ENCODE peak calls at places on chromosomes 3 and 15, in seven cellular contexts. T is colonic mucosa, D is PC-3, Q is dorsolateral prefrontal cortex, N is fibroblast of pulmonary artery, U is RWPE1, Y is astrocyte of the spinal cord. C is an unnamed sample.
A peak's percentile ranks its signal among the peaks of the same experiment; 100 is the strongest.

GRCh38 chr15:68347392-68347791 is 69.8 kb downstream of the FEM1B start:
- DNase-seq in N (peak; percentile 50), Y (peak; percentile 62), U (no peak), T (no peak), D (no peak), Q (no peak), C (no peak)

GRCh38 chr3:58375209-58375608 is 42.5 kb downstream of the PXK start:
- DNase-seq in Y (no peak), U (no peak), D (no peak), Q (no peak), T (no peak), N (no peak), C (no peak)

GRCh38 chr3:4065080-4065479 is 238.1 kb upstream of the SETMAR start:
- DNase-seq in Q (no peak), N (no peak), Y (no peak), D (no peak), T (no peak), U (no peak), C (no peak)

GRCh38 chr15:74041777-74042435 is 40.4 kb downstream of the GOLGA6A start:
- DNase-seq in D (no peak), T (no peak), Q (no peak), N (no peak), Y (no peak), U (no peak), C (no peak)

GRCh38 chr15:74265046-74265639 is 29.0 kb downstream of the CCDC33 start:
- DNase-seq in Y (peak; percentile 15), N (peak; percentile 48), Q (no peak), U (no peak), D (peak; percentile 26), T (no peak), C (peak; percentile 8)

GRCh38 chr3:54066253-54066652 is 56.1 kb upstream of the CACNA2D3 start:
- DNase-seq in Q (no peak), N (no peak), D (no peak), U (no peak), T (no peak), Y (no peak), C (no peak)

GRCh38 chr3:174821477-174821876 is 37.7 kb upstream of the NAALADL2 start:
- DNase-seq in T (no peak), D (no peak), U (no peak), N (peak; percentile 39), Q (no peak), Y (no peak), C (no peak)

GRCh38 chr3:108453541-108454057 is 56.8 kb downstream of the MYH15 start:
- DNase-seq in D (peak; percentile 15), T (no peak), Y (peak; percentile 47), Q (no peak), U (no peak), N (no peak), C (no peak)

GRCh38 chr3:195762611-195763247 is 42.0 kb downstream of the MUC20 start:
- DNase-seq in Y (no peak), U (no peak), T (no peak), N (no peak), D (no peak), Q (no peak), C (no peak)

GRCh38 chr15:49315543-49315942 is 107.5 kb upstream of the FGF7 start:
- DNase-seq in Y (peak; percentile 36), T (no peak), U (no peak), Q (no peak), D (no peak), N (no peak), C (no peak)

GRCh38 chr3:47577583-47578118 is 1.0 kb downstream of the CSPG5 start:
- DNase-seq in D (no peak), T (peak; percentile 20), Q (no peak), N (no peak), U (no peak), Y (no peak), C (no peak)

GRCh38 chr15:43218908-43219706 is 1.7 kb downstream of the EPB42 start:
- DNase-seq in Q (no peak), Y (peak; percentile 13), D (peak; percentile 13), U (peak; percentile 92), T (no peak), N (peak; percentile 19), C (peak; percentile 88)

GRCh38 chr15:39959411-39959810 is 25.5 kb downstream of the EIF2AK4 start:
- DNase-seq in D (no peak), N (peak; percentile 40), Y (no peak), T (no peak), Q (no peak), U (no peak), C (no peak)

GRCh38 chr3:119695480-119695879 is 7.3 kb upstream of the CFAP91 start:
- DNase-seq in T (no peak), Q (no peak), Y (no peak), N (peak; percentile 18), U (no peak), D (peak; percentile 58), C (no peak)

GRCh38 chr3:52880474-52880873 is 16.9 kb downstream of the STIMATE start:
- DNase-seq in D (no peak), Y (no peak), N (no peak), T (no peak), U (no peak), Q (no peak), C (no peak)

GRCh38 chr3:52879581-52879980 is 17.8 kb downstream of the STIMATE start:
- DNase-seq in D (no peak), Q (no peak), Y (no peak), T (no peak), N (no peak), U (no peak), C (no peak)

GRCh38 chr3:52877085-52877484 is 20.3 kb downstream of the STIMATE start:
- DNase-seq in T (no peak), N (no peak), Y (no peak), U (no peak), Q (no peak), D (no peak), C (no peak)

GRCh38 chr3:52880047-52880446 is 17.3 kb downstream of the STIMATE start:
- DNase-seq in N (no peak), T (no peak), D (no peak), Y (no peak), U (no peak), Q (no peak), C (no peak)

GRCh38 chr3:52879090-52879489 is 18.3 kb downstream of the STIMATE start:
- DNase-seq in Y (no peak), Q (no peak), T (no peak), N (no peak), D (no peak), U (no peak), C (no peak)
- TF ChIP-seq CTCF in Y (no peak), Q (no peak), T (no peak), N (no peak), D (no peak), U (no peak), C (no peak)

DNA sequence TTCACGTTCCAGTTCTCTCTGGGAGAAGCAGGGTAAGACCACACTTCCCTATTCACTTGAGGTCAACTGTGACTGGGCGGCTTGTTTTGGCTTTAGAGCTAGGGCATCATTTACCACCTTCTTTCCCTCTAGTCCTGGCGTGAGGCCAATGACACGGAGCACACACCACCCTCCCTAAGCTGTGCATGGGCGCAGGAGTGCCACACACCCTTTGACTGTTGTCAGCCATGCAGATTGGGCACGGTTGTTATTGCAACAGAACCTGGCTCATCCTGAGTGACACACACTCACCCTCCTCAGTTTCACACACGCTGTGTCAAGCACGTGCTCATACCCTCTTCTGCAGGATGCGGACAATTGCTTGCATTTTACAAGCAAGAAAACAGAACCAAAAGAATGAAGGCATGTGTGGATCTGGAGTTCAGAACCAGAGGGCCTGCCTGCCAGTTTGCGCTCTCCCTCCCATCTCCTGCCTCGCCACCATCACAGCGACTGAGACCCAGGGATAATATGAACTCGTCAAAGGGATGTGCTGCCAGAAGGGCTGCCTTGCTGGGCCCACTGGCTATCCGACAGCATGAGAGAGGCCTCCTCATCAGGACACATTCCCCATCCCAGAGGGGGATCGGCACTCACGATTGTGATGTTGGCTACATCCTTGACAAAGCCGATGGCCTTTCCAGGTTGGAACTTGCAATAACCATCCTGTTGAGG is 17.6 kb downstream of the CTSH start:
- DNase-seq in T (no peak), Q (no peak), Y (no peak), N (no peak), D (no peak), U (no peak), C (no peak)
- TF ChIP-seq CTCF in T (no peak), Q (no peak), Y (no peak), N (no peak), D (no peak), U (no peak), C (no peak)

DNA sequence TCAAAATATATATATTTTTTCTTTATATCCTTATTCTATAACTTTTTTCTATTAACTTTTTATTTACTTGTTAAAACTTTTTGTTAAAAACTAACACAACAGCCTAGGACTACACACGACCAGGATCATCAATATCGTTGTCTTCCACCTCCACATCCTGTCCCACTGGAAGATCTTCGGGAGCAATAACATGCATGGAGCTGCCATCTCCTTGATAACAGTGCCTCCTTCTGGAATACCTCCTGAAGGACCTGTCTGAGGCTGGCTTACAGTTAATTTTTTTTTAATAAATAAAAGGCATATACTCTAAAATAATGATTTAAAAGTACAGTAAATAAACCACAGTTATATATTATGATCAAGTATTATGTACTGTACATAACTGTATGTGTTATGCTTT is 58.9 kb downstream of the SFMBT1 start:
- DNase-seq in U (no peak), N (peak; percentile 67), D (no peak), T (no peak), Q (no peak), Y (peak; percentile 23), C (peak; percentile 30)
- TF ChIP-seq CTCF in U (no peak), N (peak; percentile 47), D (peak; percentile 41), T (peak; percentile 17), Q (no peak), Y (peak; percentile 13), C (peak; percentile 11)

GRCh38 chr15:27912283-27912682 is 186.8 kb downstream of the OCA2 start:
- DNase-seq in Y (no peak), U (no peak), Q (no peak), N (no peak), D (no peak), T (no peak), C (no peak)
- TF ChIP-seq CTCF in Y (no peak), U (no peak), Q (no peak), N (no peak), D (no peak), T (no peak), C (no peak)

DNA sequence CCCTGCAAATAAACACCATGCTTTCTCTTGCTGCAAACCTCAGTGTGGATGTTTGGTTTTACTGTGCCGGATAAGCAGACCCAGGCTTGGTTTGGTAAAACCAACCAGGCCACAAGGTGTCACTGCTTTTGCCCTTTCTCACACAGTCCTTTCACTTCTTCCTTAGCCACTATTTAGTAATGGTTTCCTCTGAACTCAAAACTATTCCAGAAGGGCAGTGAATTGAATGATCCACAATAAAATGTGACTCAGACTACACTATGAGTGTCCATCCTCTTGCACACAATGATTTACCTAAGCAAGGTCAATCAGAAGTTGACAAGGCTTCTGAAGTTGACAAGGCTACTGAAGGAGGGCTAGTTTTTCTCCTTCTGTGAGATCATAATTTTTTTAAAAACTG is 552.4 kb upstream of the CCDC54 start:
- DNase-seq in T (no peak), Q (no peak), U (no peak), N (peak; percentile 54), Y (peak; percentile 84), D (peak; percentile 77), C (peak; percentile 53)
- TF ChIP-seq CTCF in T (no peak), Q (peak; percentile 20), U (no peak), N (peak; percentile 40), Y (peak; percentile 45), D (peak; percentile 71), C (peak; percentile 33)

C was measured in bronchial epithelial cell.